ENCODE peak calls at places on chromosomes 4 and X, in six cellular contexts. W, N, A, X, E and L are unnamed samples.

GRCh38 chrX:15301924-15302323 is 13.5 kb downstream of the ASB11 start:
- DNase-seq in E (no peak), W (no peak), N (peak), A (peak), X (no peak), L (no peak)

GRCh38 chrX:43836435-43837184 is 45.6 kb downstream of the MAOB start:
- DNase-seq in X (no peak), E (no peak), A (peak), W (peak), N (no peak), L (no peak)

GRCh38 chr4:85039526-85039925 is 73.0 kb upstream of the WDFY3 start:
- DNase-seq in E (no peak), A (peak), W (peak), X (no peak), N (no peak), L (no peak)

GRCh38 chr4:123995939-123996338 is 599.3 kb downstream of the SPRY1 start:
- DNase-seq in E (no peak), W (peak), N (no peak), X (no peak), A (peak), L (no peak)

GRCh38 chr4:577499-578450 is 1.7 kb upstream of the TMEM271 start:
- DNase-seq in X (peak), E (no peak), A (peak), N (no peak), W (peak), L (no peak)

GRCh38 chr4:121900132-121900983 is 30.1 kb upstream of the BBS7 start:
- DNase-seq in A (peak), X (no peak), W (peak), E (peak), N (no peak), L (no peak)

GRCh38 chr4:158025131-158025530 is 147.7 kb downstream of the GASK1B start:
- DNase-seq in E (no peak), W (no peak), N (no peak), X (no peak), A (no peak), L (no peak)

GRCh38 chr4:61532324-61532723 is 332.2 kb downstream of the ADGRL3 start:
- DNase-seq in E (no peak), A (peak), X (no peak), N (no peak), W (peak), L (no peak)

GRCh38 chr4:153514001-153514526 is 47.9 kb downstream of the TMEM131L start:
- DNase-seq in X (no peak), E (no peak), N (no peak), W (peak), A (peak), L (no peak)

GRCh38 chr4:136395212-136395722 is 1137.0 kb downstream of the PCDH18 start:
- DNase-seq in W (no peak), N (peak), A (no peak), E (no peak), X (peak), L (no peak)

GRCh38 chrX:46737462-46737861 is 21.5 kb downstream of the SLC9A7 start:
- DNase-seq in X (no peak), W (no peak), N (no peak), E (peak), A (peak), L (no peak)

GRCh38 chrX:111646515-111646914 is 34.5 kb upstream of the ALG13 start:
- DNase-seq in E (no peak), W (no peak), X (no peak), A (no peak), N (no peak), L (no peak)

DNA sequence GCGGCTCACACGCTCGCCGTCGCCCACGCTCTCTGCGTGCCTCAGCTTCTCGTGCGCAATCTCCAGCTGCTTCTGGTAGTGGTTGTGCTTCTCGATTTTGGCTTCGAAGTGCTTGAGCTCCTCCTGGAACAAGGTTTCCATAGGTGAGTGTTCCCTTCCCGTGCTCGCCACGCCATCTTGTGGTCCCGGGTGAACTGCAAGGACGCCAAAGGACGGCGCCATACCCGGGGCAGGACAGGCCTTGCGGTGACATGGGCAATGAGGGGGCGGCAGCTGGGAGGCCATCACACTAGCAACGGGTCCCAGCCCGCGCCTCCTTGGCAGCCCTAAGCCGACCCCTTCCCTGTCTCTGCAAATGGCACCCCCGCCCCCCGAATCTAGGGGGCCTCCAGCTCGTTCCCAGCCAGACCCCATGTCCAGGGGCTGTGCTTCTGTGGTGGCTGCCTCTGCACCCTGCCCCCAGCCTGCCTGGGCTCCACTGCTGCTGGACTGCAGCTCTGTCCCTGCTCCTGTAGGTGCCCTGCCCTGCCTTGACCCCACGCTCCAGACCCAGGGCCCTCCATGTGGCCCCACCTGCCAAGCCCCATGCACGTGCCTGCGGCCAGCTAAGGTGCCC is 17.3 kb downstream of the LRPAP1 start:
- DNase-seq in W (no peak), A (no peak), E (no peak), X (peak), N (no peak), L (no peak)
- TF ChIP-seq CTCF in W (peak), A (peak), E (no peak), X (no peak), N (no peak), L (no peak)

GRCh38 chr4:135319685-135320084 is 1118.1 kb upstream of the PABPC4L start:
- DNase-seq in E (no peak), X (no peak), N (no peak), A (no peak), W (no peak), L (no peak)
- TF ChIP-seq CTCF in E (no peak), X (no peak), N (no peak), A (no peak), W (no peak), L (no peak)

GRCh38 chrX:38225093-38225492 is 4.4 kb upstream of the SRPX start:
- DNase-seq in W (no peak), X (no peak), N (no peak), A (no peak), E (no peak), L (no peak)
- TF ChIP-seq CTCF in W (no peak), X (no peak), N (no peak), A (no peak), E (no peak), L (no peak)

GRCh38 chr4:70993181-70994068 is at the start of gene DCK:
- DNase-seq in W (peak), N (peak), X (peak), A (peak), E (peak), L (peak)
- TF ChIP-seq CTCF in W (no peak), N (no peak), X (no peak), A (no peak), E (no peak), L (no peak)

GRCh38 chr4:38785901-38786402 is 3.2 kb upstream of the TLR10 start:
- DNase-seq in E (no peak), A (no peak), W (no peak), N (peak), X (no peak), L (no peak)
- TF ChIP-seq CTCF in E (no peak), A (no peak), W (no peak), N (no peak), X (no peak), L (no peak)

GRCh38 chr4:33160126-33160525 is 2440.0 kb downstream of the PCDH7 start:
- DNase-seq in A (peak), E (peak), N (no peak), W (no peak), X (no peak), L (no peak)
- TF ChIP-seq CTCF in A (peak), E (peak), N (peak), W (peak), X (no peak), L (no peak)